ENCODE peak calls at places on chromosomes 1 and 21, in six cellular contexts. D, S, T, J, Q and E are unnamed samples.

GRCh38 chr1:223133824-223134435 is 9.1 kb downstream of the TLR5 start:
- ATAC-seq in D (peak), J (peak), S (peak), T (peak), Q (peak), E (peak)

GRCh38 chr21:46297311-46298082 is 11.4 kb downstream of the YBEY start:
- ATAC-seq in Q (peak), S (peak), D (peak), J (no peak), T (peak), E (peak)

GRCh38 chr21:32613436-32614043 is 1.4 kb upstream of the CFAP298 start:
- ATAC-seq in T (no peak), S (no peak), Q (no peak), D (no peak), J (no peak), E (no peak)

GRCh38 chr1:39127513-39127912 is 77.0 kb upstream of the MACF1 start:
- ATAC-seq in J (no peak), T (no peak), D (no peak), S (peak), Q (no peak), E (no peak)

GRCh38 chr1:224696891-224697765 is 81.0 kb downstream of the CNIH3 start:
- ATAC-seq in S (no peak), Q (no peak), J (no peak), T (peak), D (no peak), E (no peak)

GRCh38 chr1:22673486-22674409 is 20.7 kb downstream of the C1QB start:
- ATAC-seq in D (peak), T (peak), S (no peak), Q (no peak), J (peak), E (peak)

GRCh38 chr21:41208946-41209345 is 41.0 kb downstream of the BACE2 start:
- ATAC-seq in T (no peak), S (no peak), D (no peak), J (no peak), Q (no peak), E (no peak)

GRCh38 chr1:99829269-99829668 is 20.9 kb upstream of the AGL start:
- ATAC-seq in J (no peak), D (no peak), Q (no peak), T (no peak), S (no peak), E (no peak)

GRCh38 chr1:46757256-46757955 is 38.5 kb upstream of the EFCAB14 start:
- ATAC-seq in Q (no peak), T (peak), S (no peak), J (no peak), D (no peak), E (peak)

GRCh38 chr1:150683914-150684313 is 13.0 kb downstream of the GOLPH3L start:
- ATAC-seq in D (no peak), S (no peak), T (no peak), J (no peak), Q (peak), E (peak)

GRCh38 chr1:85940621-85941306 is 215.8 kb downstream of the COL24A1 start:
- ATAC-seq in D (no peak), S (no peak), Q (no peak), J (no peak), T (no peak), E (no peak)

GRCh38 chr21:43874085-43874785 is 9.2 kb downstream of the AGPAT3 start:
- ATAC-seq in T (no peak), D (no peak), J (no peak), Q (no peak), S (no peak), E (peak)

GRCh38 chr1:168605443-168605842 is 29.0 kb downstream of the XCL1 start:
- ATAC-seq in D (no peak), T (no peak), S (no peak), Q (no peak), J (no peak), E (no peak)

GRCh38 chr1:44947060-44947773 is 39.2 kb downstream of the EIF2B3 start:
- ATAC-seq in D (no peak), Q (no peak), S (peak), T (no peak), J (no peak), E (no peak)